ENCODE peak calls at places on chromosomes 12 and 14, in four cellular contexts. T, S, X and L are unnamed samples.

GRCh38 chr12:79300199-79300568 is 390.6 kb downstream of the PAWR start:
- DNase-seq in X (no peak), S (no peak), T (peak), L (no peak)

GRCh38 chr12:124568431-124569374 is 1.3 kb upstream of the NCOR2 start:
- DNase-seq in X (no peak), T (peak), S (peak), L (peak)

GRCh38 chr14:67916430-67916829 is 96.9 kb downstream of the RAD51B start:
- DNase-seq in T (no peak), X (no peak), S (no peak), L (no peak)

GRCh38 chr14:26008290-26008689 is 589.5 kb downstream of the NOVA1 start:
- DNase-seq in X (no peak), S (no peak), T (no peak), L (no peak)

GRCh38 chr14:53793790-53794560 is 162.7 kb downstream of the BMP4 start:
- DNase-seq in X (no peak), T (no peak), S (no peak), L (no peak)

GRCh38 chr12:85834378-85834777 is 1.8 kb downstream of the RASSF9 start:
- DNase-seq in S (no peak), T (no peak), X (no peak), L (no peak)

GRCh38 chr12:58665375-58665774 is 254.9 kb downstream of the LRIG3 start:
- DNase-seq in S (no peak), X (no peak), T (no peak), L (no peak)

GRCh38 chr12:53603196-53603595 is 23.0 kb downstream of the ATF7 start:
- DNase-seq in S (no peak), T (no peak), X (no peak), L (no peak)

GRCh38 chr14:80988742-80989429 is 33.5 kb downstream of the TSHR start:
- DNase-seq in S (no peak), T (no peak), X (no peak), L (no peak)

GRCh38 chr12:10636611-10637010 is 23.2 kb upstream of the MAGOHB start:
- DNase-seq in X (no peak), T (peak), S (no peak), L (no peak)

GRCh38 chr14:103519043-103519836 is 3.4 kb downstream of the CKB start:
- DNase-seq in S (no peak), T (no peak), X (no peak), L (no peak)

GRCh38 chr14:101595887-101596721 is 34.8 kb downstream of the DIO3 start:
- DNase-seq in S (no peak), T (no peak), X (no peak), L (peak)

GRCh38 chr12:106517314-106517713 is 65.5 kb upstream of the RFX4 start:
- DNase-seq in S (no peak), X (no peak), T (no peak), L (no peak)

GRCh38 chr14:103657466-103657865 is 28.5 kb downstream of the KLC1 start:
- DNase-seq in S (no peak), T (no peak), X (no peak), L (no peak)

GRCh38 chr14:72710212-72710611 is 183.7 kb downstream of the DPF3 start:
- DNase-seq in S (no peak), X (no peak), T (no peak), L (no peak)

GRCh38 chr12:53218551-53219114 is 11.6 kb upstream of the ITGB7 start:
- DNase-seq in T (no peak), S (no peak), X (no peak), L (no peak)

GRCh38 chr14:32367501-32367900 is 38.4 kb downstream of the AKAP6 start:
- DNase-seq in T (no peak), S (no peak), X (no peak), L (no peak)

GRCh38 chr12:131915774-131916173 is 13.3 kb upstream of the PUS1 start:
- DNase-seq in S (no peak), T (no peak), X (no peak), L (no peak)

GRCh38 chr12:109518820-109519665 is 41.6 kb downstream of the UBE3B start:
- DNase-seq in S (no peak), T (peak), X (peak), L (no peak)

GRCh38 chr12:92905811-92906554 is 23.1 kb downstream of the EEA1 start:
- DNase-seq in T (no peak), S (no peak), X (no peak), L (no peak)

GRCh38 chr12:91778091-91778819 is 367.4 kb downstream of the BTG1 start:
- DNase-seq in S (no peak), X (no peak), T (no peak), L (peak)

GRCh38 chr12:15532364-15532977 is 210.2 kb downstream of the PTPRO start:
- DNase-seq in S (peak), T (peak), X (no peak), L (peak)

GRCh38 chr12:71216725-71217579 is 59.2 kb upstream of the TSPAN8 start:
- DNase-seq in S (no peak), T (peak), X (no peak), L (no peak)

GRCh38 chr12:18389820-18390219 is 128.5 kb downstream of the PIK3C2G start:
- DNase-seq in T (no peak), X (no peak), S (no peak), L (no peak)

GRCh38 chr12:122062832-122063690 is 15.5 kb upstream of the MLXIP start:
- DNase-seq in X (no peak), T (peak), S (no peak), L (no peak)

GRCh38 chr12:11779286-11779685 is 129.8 kb downstream of the ETV6 start:
- DNase-seq in T (no peak), X (no peak), S (no peak), L (no peak)

GRCh38 chr14:27242874-27243273 is 645.0 kb upstream of the NOVA1 start:
- DNase-seq in X (no peak), S (no peak), T (no peak), L (no peak)

GRCh38 chr14:40476005-40476404 is 1043.8 kb upstream of the FBXO33 start:
- DNase-seq in T (no peak), X (no peak), S (no peak), L (no peak)

GRCh38 chr14:64196668-64197411 is 97.3 kb downstream of the ESR2 start:
- DNase-seq in X (peak), T (no peak), S (peak), L (no peak)

GRCh38 chr12:129961111-129961510 is 57.3 kb upstream of the TMEM132D start:
- DNase-seq in X (no peak), S (no peak), T (no peak), L (no peak)

GRCh38 chr12:4958697-4959375 is 49.1 kb downstream of the KCNA1 start:
- DNase-seq in T (no peak), X (no peak), S (no peak), L (no peak)

GRCh38 chr14:67704484-67705089 is 2.9 kb downstream of the RDH12 start:
- DNase-seq in T (peak), S (peak), X (no peak), L (peak)

GRCh38 chr12:28192145-28192544 is 1.9 kb downstream of the CCDC91 start:
- DNase-seq in S (no peak), T (no peak), X (no peak), L (no peak)

GRCh38 chr12:28191690-28192089 is 1.4 kb downstream of the CCDC91 start:
- DNase-seq in S (no peak), X (no peak), T (peak), L (no peak)

GRCh38 chr12:28191018-28191595 is 851 bp downstream of the CCDC91 start:
- DNase-seq in T (peak), S (no peak), X (peak), L (no peak)

GRCh38 chr12:28189774-28190320 is 409 bp upstream of the CCDC91 start:
- DNase-seq in X (no peak), S (no peak), T (peak), L (no peak)

DNA sequence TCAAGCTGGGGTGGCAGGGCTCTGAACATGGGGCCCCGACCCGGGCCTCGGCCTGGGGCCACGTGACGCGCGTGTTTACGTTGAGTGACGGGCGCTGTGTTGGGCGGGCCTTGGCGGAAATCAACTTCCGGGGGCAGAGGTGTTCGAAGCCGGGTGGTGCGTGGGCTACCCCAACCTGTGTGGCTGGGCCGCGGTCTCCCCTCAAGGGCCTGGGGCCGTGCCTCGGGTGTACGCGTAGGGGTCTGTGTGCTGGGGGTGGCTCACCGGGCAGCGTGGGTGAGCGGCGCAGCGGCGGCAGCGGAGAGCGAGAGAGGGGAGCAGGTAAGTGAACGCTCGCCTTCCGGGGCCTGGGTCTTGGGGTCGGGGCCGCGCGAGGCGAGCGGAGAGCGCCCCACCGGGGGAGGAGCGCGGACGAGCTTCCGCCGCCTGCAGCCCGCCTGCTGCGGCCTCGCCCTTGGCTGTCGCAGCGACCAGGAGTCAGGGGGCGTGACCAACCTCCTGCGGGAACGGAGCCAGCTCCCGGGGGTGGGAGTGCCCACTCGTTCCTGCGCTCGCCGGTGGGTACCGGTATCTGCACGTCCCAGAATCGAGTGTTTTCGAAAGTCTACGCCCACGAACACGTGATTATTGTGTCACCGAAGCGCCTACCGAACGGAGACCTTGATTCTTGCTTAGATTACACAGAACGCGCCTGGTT is at the start of gene CCDC91:
- DNase-seq in X (peak), S (peak), T (peak), L (peak)
- TF ChIP-seq CTCF in X (no peak), S (no peak), T (no peak), L (no peak)

GRCh38 chr12:116408489-116409217 is 131.2 kb upstream of the MED13L start:
- DNase-seq in S (no peak), X (no peak), T (no peak), L (no peak)

GRCh38 chr12:116404913-116405611 is 127.6 kb upstream of the MED13L start:
- DNase-seq in T (no peak), S (no peak), X (no peak), L (no peak)

GRCh38 chr12:116403546-116403945 is 126.1 kb upstream of the MED13L start:
- DNase-seq in T (no peak), S (no peak), X (no peak), L (no peak)

GRCh38 chr12:116402163-116402939 is 124.9 kb upstream of the MED13L start:
- DNase-seq in S (no peak), X (no peak), T (no peak), L (no peak)

DNA sequence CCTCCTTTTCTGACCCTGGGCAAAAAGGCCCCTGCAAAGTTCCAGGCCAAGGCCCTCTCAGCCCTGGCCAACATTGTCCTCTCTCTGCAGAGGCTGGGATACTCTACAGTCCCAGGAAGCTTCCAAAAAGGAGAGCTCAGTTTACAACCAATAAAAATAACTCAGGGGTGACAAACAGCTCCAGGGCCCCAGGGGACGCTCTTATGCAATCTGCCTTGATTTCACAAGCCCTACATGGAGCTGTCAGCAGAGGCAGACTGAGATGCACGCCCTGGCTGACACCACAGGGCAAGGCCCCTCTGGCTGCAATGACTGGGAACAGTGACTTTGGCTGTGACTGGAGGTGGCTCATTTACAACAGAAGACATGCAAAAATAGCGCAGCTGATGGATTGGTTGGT is 129.0 kb upstream of the MED13L start:
- DNase-seq in T (peak), S (no peak), X (no peak), L (no peak)
- TF ChIP-seq CTCF in T (no peak), S (no peak), X (no peak), L (no peak)

DNA sequence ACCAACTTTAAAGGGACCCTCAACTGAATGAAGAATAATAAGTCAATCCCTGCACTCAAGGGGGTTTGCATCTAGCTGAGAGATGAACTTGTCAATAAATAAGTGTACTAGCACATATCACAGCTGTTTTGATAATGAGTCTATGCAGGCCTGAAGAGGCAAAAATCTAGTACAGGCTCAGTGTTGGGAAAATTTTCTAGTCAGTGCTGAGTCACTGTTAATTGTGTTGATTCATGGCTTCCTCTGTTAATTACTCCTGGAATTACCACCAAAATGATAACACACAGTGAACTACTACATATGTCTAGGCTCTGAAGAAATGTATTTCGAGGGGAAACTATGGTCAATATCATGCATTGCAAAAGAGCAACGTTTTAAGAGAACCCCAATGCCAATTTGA is 18.9 kb downstream of the SNRPF start:
- DNase-seq in S (no peak), T (no peak), X (no peak), L (no peak)
- TF ChIP-seq CTCF in S (no peak), T (no peak), X (no peak), L (no peak)

DNA sequence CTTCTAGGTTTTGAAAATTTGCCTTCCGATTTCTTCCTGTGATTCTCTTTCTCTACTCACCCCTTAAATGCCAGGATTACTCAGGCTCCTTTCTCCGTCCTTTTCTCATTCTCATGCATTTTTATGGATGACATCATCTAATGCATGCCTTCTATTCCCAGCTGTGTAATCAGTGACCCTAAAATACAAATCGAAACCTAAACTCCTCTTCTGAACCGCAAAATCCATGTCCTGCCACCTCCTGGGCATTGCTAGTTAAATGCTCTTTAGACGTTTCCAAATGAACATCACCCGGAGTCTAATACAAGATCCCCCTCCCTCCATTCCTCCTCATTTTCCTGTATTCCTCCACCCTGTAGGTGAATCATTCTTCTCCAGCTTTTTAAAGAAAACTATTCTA is 1703.1 kb upstream of the FLRT2 start:
- DNase-seq in X (no peak), S (no peak), T (no peak), L (no peak)
- TF ChIP-seq CTCF in X (no peak), S (no peak), T (no peak), L (no peak)

GRCh38 chr12:110739488-110739887 is 3.2 kb downstream of the PPP1CC start:
- DNase-seq in T (no peak), S (no peak), X (no peak), L (no peak)
- TF ChIP-seq CTCF in T (no peak), S (no peak), X (no peak), L (no peak)

GRCh38 chr12:87995581-87996178 is 33.5 kb downstream of the C12orf50 start:
- DNase-seq in T (peak), X (peak), S (peak), L (peak)
- TF ChIP-seq CTCF in T (peak), X (peak), S (peak), L (peak)

DNA sequence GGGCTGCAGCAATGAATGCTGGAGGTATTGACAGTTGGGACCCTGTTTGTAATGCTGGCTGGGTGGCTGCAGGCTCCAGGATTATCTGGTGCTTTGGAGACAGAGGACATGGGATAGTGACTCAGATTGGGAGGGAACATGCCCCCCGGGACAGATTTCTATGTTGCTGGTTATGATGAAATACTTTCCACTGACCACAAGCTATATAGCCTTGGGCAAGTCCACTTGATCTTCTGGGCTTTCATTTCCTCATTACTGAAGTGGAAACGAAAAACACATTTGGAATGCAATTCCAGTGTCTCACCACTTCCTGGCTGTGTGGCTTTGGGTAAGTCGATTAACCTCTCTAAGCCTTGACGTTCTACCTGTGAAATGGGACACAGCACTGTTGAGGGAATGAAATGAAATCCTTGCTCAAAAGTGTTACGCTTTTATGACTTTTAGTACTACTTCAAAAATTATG is 6.3 kb upstream of the TPCN1 start:
- DNase-seq in X (no peak), S (no peak), T (peak), L (peak)
- TF ChIP-seq CTCF in X (no peak), S (no peak), T (no peak), L (no peak)

DNA sequence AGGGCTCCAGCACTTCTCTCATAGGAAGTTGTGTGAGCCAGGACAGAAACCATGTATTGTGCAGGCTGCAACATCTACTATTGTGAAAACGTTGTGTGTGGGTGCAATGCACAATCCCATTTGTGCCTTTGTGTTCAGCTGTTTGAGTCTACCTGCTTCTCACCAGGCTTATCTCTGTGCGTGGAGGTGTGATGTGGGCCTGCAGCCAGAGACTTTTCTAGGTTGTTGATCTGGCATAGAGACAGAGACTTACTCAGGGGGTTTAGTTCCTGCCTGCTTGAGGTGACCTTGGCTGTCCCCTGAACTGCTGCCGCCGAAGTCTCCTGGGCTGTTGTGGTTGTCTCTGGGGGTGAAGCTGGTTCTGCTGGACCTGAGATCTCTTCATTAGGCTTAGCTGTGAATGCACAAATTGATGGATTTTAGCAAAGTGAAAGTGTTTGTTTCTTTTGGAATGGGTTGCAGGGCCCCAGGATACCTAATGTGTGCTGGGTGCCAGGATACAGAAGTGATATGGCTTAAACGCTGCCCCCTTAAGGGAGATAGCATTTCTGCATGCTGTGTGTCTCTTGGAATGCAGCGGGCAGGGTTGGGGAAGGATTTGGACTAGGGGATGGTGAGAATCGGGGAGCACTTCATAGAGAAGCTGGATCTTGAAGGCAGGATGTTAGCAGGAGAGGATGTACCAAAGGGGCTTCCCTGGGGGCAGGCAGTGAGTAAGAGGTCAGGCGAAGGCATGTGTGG is 2.5 kb downstream of the LACRT start:
- DNase-seq in S (no peak), T (no peak), X (no peak), L (no peak)
- TF ChIP-seq CTCF in S (no peak), T (no peak), X (no peak), L (peak)

GRCh38 chr12:118050972-118051910 is 9.7 kb downstream of the WSB2 start:
- DNase-seq in S (no peak), T (no peak), X (no peak), L (no peak)
- TF ChIP-seq CTCF in S (no peak), T (no peak), X (peak), L (no peak)